ENCODE peak calls at places on chromosomes 3 and 15, in eight cellular contexts. Y is cardiac muscle cell, N is natural killer cell, B is heart left ventricle, H is GM06990, X is astrocyte of the spinal cord, K is GM12865, E is psoas muscle. T is an unnamed sample.

GRCh38 chr3:151165221-151165620 is 37.8 kb downstream of the GPR171 start:
- DNase-seq in Y (no peak), N (no peak), B (no peak), H (no peak), X (no peak), K (no peak), E (no peak), T (no peak)

GRCh38 chr15:95169701-95170459 is 938.5 kb downstream of the MCTP2 start:
- DNase-seq in Y (peak; percentile 0), N (no peak), B (no peak), H (no peak), X (no peak), K (no peak), E (peak; percentile 40), T (no peak)

GRCh38 chr3:71008350-71008923 is 575.1 kb downstream of the FOXP1 start:
- DNase-seq in Y (no peak), N (no peak), B (no peak), H (no peak), X (no peak), K (no peak), E (no peak), T (no peak)

GRCh38 chr3:46737320-46737719 is 19.7 kb upstream of the PRSS50 start:
- DNase-seq in Y (no peak), N (no peak), B (no peak), H (no peak), X (no peak), K (no peak), E (no peak), T (no peak)

GRCh38 chr15:66765478-66766281 is 63.6 kb downstream of the SMAD6 start:
- DNase-seq in Y (no peak), N (no peak), B (peak; percentile 45), H (no peak), X (peak; percentile 53), K (peak; percentile 73), E (no peak), T (no peak)

GRCh38 chr3:185131602-185132256 is 21.1 kb downstream of the C3orf70 start:
- DNase-seq in Y (no peak), N (no peak), B (no peak), H (no peak), X (no peak), K (no peak), E (no peak), T (no peak)

GRCh38 chr15:56272474-56272873 is 28.8 kb upstream of the RFX7 start:
- DNase-seq in Y (no peak), N (no peak), B (no peak), H (no peak), X (no peak), K (no peak), E (no peak), T (no peak)

GRCh38 chr15:31292391-31293020 is 34.1 kb upstream of the KLF13 start:
- DNase-seq in Y (no peak), N (no peak), B (peak; percentile 25), H (no peak), X (no peak), K (no peak), E (no peak), T (no peak)

GRCh38 chr3:48018841-48019240 is 2.6 kb upstream of the MAP4 start:
- DNase-seq in Y (no peak), N (no peak), B (peak; percentile 39), H (no peak), X (peak; percentile 63), K (no peak), E (no peak), T (no peak)

GRCh38 chr15:75420698-75421097 is 30.8 kb downstream of the SIN3A start:
- DNase-seq in Y (no peak), N (no peak), B (no peak), H (no peak), X (peak; percentile 32), K (no peak), E (no peak), T (no peak)

GRCh38 chr3:121431717-121432517 is 113.9 kb downstream of the POLQ start:
- DNase-seq in Y (no peak), N (no peak), B (no peak), H (peak; percentile 27), X (peak; percentile 76), K (peak; percentile 78), E (no peak), T (peak; percentile 2)

GRCh38 chr3:194749631-194750271 is 64.1 kb downstream of the FAM43A start:
- DNase-seq in Y (peak; percentile 41), N (no peak), B (no peak), H (no peak), X (peak; percentile 30), K (no peak), E (no peak), T (no peak)

GRCh38 chr15:98428253-98428989 is 219.9 kb upstream of the IGF1R start:
- DNase-seq in Y (peak; percentile 76), N (peak; percentile 62), B (peak; percentile 67), H (peak; percentile 42), X (peak; percentile 61), K (peak; percentile 43), E (peak; percentile 72), T (peak; percentile 32)

GRCh38 chr15:101672298-101672697 is 20.1 kb upstream of the TM2D3 start:
- DNase-seq in Y (no peak), N (no peak), B (no peak), H (no peak), X (no peak), K (no peak), E (no peak), T (no peak)
- TF ChIP-seq CTCF in Y (no peak), N (no peak), B (no peak), H (no peak), X (no peak), K (no peak), E (no peak), T (no peak)

GRCh38 chr15:100049936-100050876 is 291.6 kb downstream of the ADAMTS17 start:
- DNase-seq in Y (no peak), N (no peak), B (no peak), H (no peak), X (no peak), K (no peak), E (no peak), T (no peak)

GRCh38 chr15:100052716-100053475 is 288.9 kb downstream of the ADAMTS17 start:
- DNase-seq in Y (no peak), N (no peak), B (no peak), H (no peak), X (no peak), K (no peak), E (no peak), T (no peak)

GRCh38 chr15:100050877-100051786 is 290.6 kb downstream of the ADAMTS17 start:
- DNase-seq in Y (no peak), N (no peak), B (no peak), H (no peak), X (no peak), K (no peak), E (no peak), T (no peak)

GRCh38 chr15:100048736-100049135 is 293.0 kb downstream of the ADAMTS17 start:
- DNase-seq in Y (no peak), N (no peak), B (no peak), H (no peak), X (no peak), K (no peak), E (no peak), T (no peak)

GRCh38 chr15:100049483-100049882 is 292.3 kb downstream of the ADAMTS17 start:
- DNase-seq in Y (no peak), N (no peak), B (no peak), H (no peak), X (no peak), K (no peak), E (no peak), T (no peak)
- TF ChIP-seq CTCF in Y (no peak), N (no peak), B (no peak), H (no peak), X (no peak), K (no peak), E (no peak), T (no peak)

DNA sequence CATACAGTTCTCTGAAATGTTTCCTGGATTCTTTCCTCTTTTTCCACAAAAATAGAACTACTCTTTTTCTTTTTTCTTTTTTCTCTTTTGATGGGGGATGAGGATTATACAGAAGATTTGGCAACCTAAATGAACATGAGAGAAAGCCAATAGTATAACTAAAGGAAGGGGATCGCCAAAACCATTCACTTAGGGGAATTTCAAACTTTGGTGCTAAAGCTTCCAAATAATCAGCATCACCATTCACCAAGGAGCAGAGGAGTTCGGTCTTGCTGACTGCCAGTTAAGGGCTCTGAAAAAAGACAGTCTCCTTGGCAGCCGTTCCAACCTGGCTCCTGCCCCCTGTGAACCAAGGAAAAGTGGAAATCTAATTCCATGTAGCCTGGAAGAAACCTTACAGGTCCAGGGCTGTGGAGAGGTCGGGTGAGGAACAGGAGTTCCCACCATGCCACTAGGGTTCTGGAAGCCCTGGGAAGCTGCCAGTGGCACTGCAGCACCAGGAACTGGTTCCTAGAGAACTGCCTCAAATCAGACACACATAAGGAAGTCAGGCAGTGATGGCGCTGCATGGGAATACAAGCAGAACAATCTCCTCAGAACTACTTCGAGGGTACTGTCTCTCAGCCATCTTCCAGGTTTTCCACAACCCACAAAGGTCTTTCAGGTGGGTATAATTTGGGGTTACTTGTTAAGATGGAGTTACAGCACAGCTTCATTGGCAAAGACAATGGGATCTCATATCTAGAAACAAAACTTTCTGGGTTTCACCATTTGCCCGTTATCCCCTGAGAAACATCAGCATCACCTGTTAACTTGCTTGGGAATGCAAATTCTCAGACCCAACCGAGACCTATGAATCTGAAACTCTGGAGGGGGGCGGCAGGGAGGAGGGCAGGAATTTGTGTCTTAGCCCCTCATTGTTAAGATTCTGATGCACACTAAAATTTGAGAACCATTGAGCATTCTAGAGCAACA is 176.7 kb downstream of the TNIK start:
- DNase-seq in Y (no peak), N (no peak), B (peak; percentile 59), H (peak; percentile 32), X (no peak), K (peak; percentile 69), E (no peak), T (no peak)
- TF ChIP-seq CTCF in Y (no peak), N (no peak), B (no peak), H (no peak), X (no peak), K (no peak), E (no peak), T (no peak)

GRCh38 chr3:123005291-123005690 is 22.3 kb downstream of the SEMA5B start:
- DNase-seq in Y (no peak), N (no peak), B (no peak), H (no peak), X (no peak), K (no peak), E (no peak), T (no peak)
- TF ChIP-seq CTCF in Y (no peak), N (no peak), B (no peak), H (no peak), X (no peak), K (no peak), E (no peak), T (no peak)

GRCh38 chr3:11662392-11662990 is 18.8 kb upstream of the VGLL4 start:
- DNase-seq in Y (no peak), N (no peak), B (no peak), H (no peak), X (peak; percentile 7), K (no peak), E (no peak), T (no peak)
- TF ChIP-seq CTCF in Y (peak; percentile 49), N (no peak), B (peak; percentile 34), H (no peak), X (peak; percentile 50), K (no peak), E (no peak), T (no peak)

T was measured in CD4-positive, alpha-beta T cell.